ENCODE peak calls at places on chromosomes 1 and 21, in five cellular contexts. L, O, M, B and I are unnamed samples.

GRCh38 chr1:175373786-175374623 is 181.4 kb upstream of the KIAA0040 start:
- DNase-seq in L (no peak), O (no peak), B (no peak), M (peak), I (no peak)

GRCh38 chr21:28215214-28215954 is 777.3 kb downstream of the LTN1 start:
- DNase-seq in L (no peak), O (no peak), B (no peak), M (peak), I (no peak)

GRCh38 chr1:166089804-166090203 is 77.0 kb downstream of the FAM78B start:
- DNase-seq in L (no peak), M (no peak), O (no peak), B (no peak), I (no peak)

GRCh38 chr1:6819641-6820040 is 34.4 kb downstream of the CAMTA1 start:
- DNase-seq in L (no peak), O (no peak), M (peak), B (no peak), I (no peak)

GRCh38 chr1:156794506-156795373 is 21.9 kb downstream of the SH2D2A start:
- DNase-seq in L (no peak), M (no peak), O (no peak), B (no peak), I (no peak)

GRCh38 chr1:173355281-173356031 is 121.7 kb upstream of the PRDX6 start:
- DNase-seq in B (no peak), O (no peak), M (no peak), L (no peak), I (no peak)

GRCh38 chr1:46364612-46365011 is 24.0 kb downstream of the NSUN4 start:
- DNase-seq in B (no peak), O (no peak), M (peak), L (no peak), I (no peak)

GRCh38 chr1:205098242-205098641 is 14.0 kb upstream of the TMEM81 start:
- DNase-seq in O (no peak), B (no peak), M (no peak), L (no peak), I (no peak)

GRCh38 chr1:206497774-206498173 is 9.6 kb upstream of the RASSF5 start:
- DNase-seq in O (no peak), M (no peak), L (peak), B (no peak), I (no peak)

GRCh38 chr1:68173283-68174172 is 58.8 kb downstream of the WLS start:
- DNase-seq in L (no peak), M (no peak), B (no peak), O (no peak), I (peak)

GRCh38 chr21:17463441-17463840 is 49.4 kb upstream of the CXADR start:
- DNase-seq in M (peak), B (no peak), L (no peak), O (no peak), I (no peak)

GRCh38 chr1:227942021-227942715 is 5.6 kb downstream of the WNT9A start:
- DNase-seq in O (no peak), L (peak), B (no peak), M (no peak), I (no peak)

GRCh38 chr1:9125325-9125724 is 3.6 kb downstream of the GPR157 start:
- DNase-seq in O (no peak), B (no peak), M (no peak), L (peak), I (no peak)